ENCODE peak calls at places on chromosomes 3 and 15, in seven cellular contexts. I is neural progenitor cell, A is choroid plexus epithelial cell, E is heart right ventricle, V is fibroblast of lung, X is pancreas, K is HCT116. S is an unnamed sample.

GRCh38 chr3:47152578-47152977 is 11.3 kb downstream of the SETD2 start:
- DNase-seq in I (no peak), A (peak), E (no peak), V (peak), X (no peak), K (no peak), S (no peak)

GRCh38 chr3:31770822-31771326 is 210.2 kb downstream of the OSBPL10 start:
- DNase-seq in I (no peak), A (peak), E (no peak), V (no peak), X (no peak), K (no peak), S (peak)

GRCh38 chr3:197495499-197495898 is 60.3 kb downstream of the BDH1 start:
- DNase-seq in I (no peak), A (no peak), E (no peak), V (no peak), X (no peak), K (no peak), S (peak)

GRCh38 chr3:68941055-68941454 is 8.7 kb upstream of the TAFA4 start:
- DNase-seq in I (no peak), A (no peak), E (no peak), V (no peak), X (no peak), K (no peak), S (no peak)

GRCh38 chr15:22949074-22949547 is 31.1 kb downstream of the CYFIP1 start:
- DNase-seq in I (peak), A (peak), E (peak), V (peak), X (no peak), K (no peak), S (peak)

GRCh38 chr3:113897373-113897777 is 50.4 kb upstream of the ZDHHC23 start:
- DNase-seq in I (no peak), A (no peak), E (no peak), V (no peak), X (no peak), K (peak), S (no peak)

GRCh38 chr3:13040381-13041074 is 32.7 kb downstream of the IQSEC1 start:
- DNase-seq in I (peak), A (no peak), E (no peak), V (no peak), X (peak), K (no peak), S (no peak)

GRCh38 chr15:101320501-101321052 is 25.5 kb upstream of the SNRPA1 start:
- DNase-seq in I (peak), A (peak), E (no peak), V (peak), X (no peak), K (no peak), S (peak)

GRCh38 chr3:128151758-128152274 is 1.5 kb upstream of the EEFSEC start:
- DNase-seq in I (no peak), A (no peak), E (no peak), V (no peak), X (no peak), K (no peak), S (no peak)

GRCh38 chr15:88645171-88646087 is 6.6 kb downstream of the ISG20 start:
- DNase-seq in I (no peak), A (no peak), E (no peak), V (no peak), X (no peak), K (no peak), S (no peak)

GRCh38 chr15:57528940-57529565 is 62.7 kb upstream of the MYZAP start:
- DNase-seq in I (no peak), A (no peak), E (no peak), V (no peak), X (no peak), K (no peak), S (no peak)

GRCh38 chr15:81085213-81085612 is 48.9 kb upstream of the CFAP161 start:
- DNase-seq in I (no peak), A (no peak), E (no peak), V (no peak), X (no peak), K (no peak), S (no peak)

GRCh38 chr3:171306631-171307030 is 153.6 kb downstream of the TNIK start:
- DNase-seq in I (no peak), A (peak), E (peak), V (peak), X (no peak), K (no peak), S (peak)

GRCh38 chr15:89114974-89115373 is 26.7 kb downstream of the ABHD2 start:
- DNase-seq in I (peak), A (peak), E (peak), V (peak), X (no peak), K (no peak), S (peak)

GRCh38 chr3:17478673-17479072 is 263.8 kb downstream of the TBC1D5 start:
- DNase-seq in I (no peak), A (peak), E (no peak), V (peak), X (no peak), K (peak), S (peak)

GRCh38 chr3:135136361-135137100 is 341.5 kb downstream of the EPHB1 start:
- DNase-seq in I (no peak), A (no peak), E (no peak), V (no peak), X (no peak), K (no peak), S (no peak)

GRCh38 chr3:149247929-149248691 is 26.5 kb upstream of the CP start:
- DNase-seq in I (no peak), A (peak), E (no peak), V (peak), X (no peak), K (no peak), S (no peak)

GRCh38 chr3:167657684-167658225 is 4.0 kb upstream of the WDR49 start:
- DNase-seq in I (peak), A (no peak), E (no peak), V (no peak), X (no peak), K (no peak), S (no peak)

GRCh38 chr3:128367726-128368125 is 99.0 kb downstream of the DNAJB8 start:
- DNase-seq in I (peak), A (peak), E (no peak), V (peak), X (no peak), K (no peak), S (no peak)

GRCh38 chr3:189001559-189001958 is 170.2 kb upstream of the TPRG1 start:
- DNase-seq in I (no peak), A (peak), E (no peak), V (peak), X (no peak), K (peak), S (peak)

GRCh38 chr15:66775127-66776105 is 73.4 kb downstream of the SMAD6 start:
- DNase-seq in I (no peak), A (peak), E (peak), V (peak), X (no peak), K (no peak), S (no peak)

GRCh38 chr15:61130945-61131597 is 98.0 kb downstream of the RORA start:
- DNase-seq in I (no peak), A (no peak), E (no peak), V (no peak), X (no peak), K (no peak), S (peak)

GRCh38 chr15:37099321-37100108 is 834 bp downstream of the MEIS2 start:
- DNase-seq in I (peak), A (peak), E (no peak), V (peak), X (no peak), K (peak), S (peak)

GRCh38 chr15:29785068-29785467 is 37.2 kb downstream of the TJP1 start:
- DNase-seq in I (no peak), A (peak), E (no peak), V (no peak), X (no peak), K (no peak), S (no peak)

GRCh38 chr15:32818758-32819405 is 101.1 kb downstream of the GREM1 start:
- DNase-seq in I (peak), A (peak), E (no peak), V (peak), X (no peak), K (no peak), S (peak)

GRCh38 chr3:178320481-178321352 is 215.5 kb upstream of the KCNMB2 start:
- DNase-seq in I (no peak), A (peak), E (peak), V (peak), X (peak), K (no peak), S (peak)

GRCh38 chr15:35545316-35545824 is 595 bp downstream of the DPH6 start:
- DNase-seq in I (no peak), A (peak), E (peak), V (peak), X (peak), K (peak), S (peak)

GRCh38 chr3:113832477-113833164 is 6.0 kb upstream of the GRAMD1C start:
- DNase-seq in I (peak), A (no peak), E (no peak), V (peak), X (no peak), K (no peak), S (no peak)

GRCh38 chr3:135078283-135078682 is 283.2 kb downstream of the EPHB1 start:
- DNase-seq in I (no peak), A (no peak), E (no peak), V (no peak), X (no peak), K (no peak), S (no peak)

GRCh38 chr3:19467761-19468160 is 319.5 kb downstream of the KCNH8 start:
- DNase-seq in I (no peak), A (no peak), E (no peak), V (no peak), X (no peak), K (no peak), S (no peak)

GRCh38 chr3:126124896-126125295 is 41.0 kb upstream of the SLC41A3 start:
- DNase-seq in I (no peak), A (no peak), E (peak), V (no peak), X (peak), K (no peak), S (no peak)

GRCh38 chr15:47715856-47716445 is 1.4 kb upstream of the SEMA6D start:
- DNase-seq in I (peak), A (peak), E (peak), V (no peak), X (no peak), K (no peak), S (peak)

GRCh38 chr15:47718474-47719440 is 1.5 kb downstream of the SEMA6D start:
- DNase-seq in I (peak), A (peak), E (peak), V (peak), X (no peak), K (no peak), S (no peak)

GRCh38 chr15:47715402-47715801 is 1.9 kb upstream of the SEMA6D start:
- DNase-seq in I (no peak), A (no peak), E (no peak), V (no peak), X (no peak), K (no peak), S (no peak)

GRCh38 chr15:47719730-47720129 is 2.4 kb downstream of the SEMA6D start:
- DNase-seq in I (no peak), A (no peak), E (no peak), V (no peak), X (no peak), K (no peak), S (no peak)

DNA sequence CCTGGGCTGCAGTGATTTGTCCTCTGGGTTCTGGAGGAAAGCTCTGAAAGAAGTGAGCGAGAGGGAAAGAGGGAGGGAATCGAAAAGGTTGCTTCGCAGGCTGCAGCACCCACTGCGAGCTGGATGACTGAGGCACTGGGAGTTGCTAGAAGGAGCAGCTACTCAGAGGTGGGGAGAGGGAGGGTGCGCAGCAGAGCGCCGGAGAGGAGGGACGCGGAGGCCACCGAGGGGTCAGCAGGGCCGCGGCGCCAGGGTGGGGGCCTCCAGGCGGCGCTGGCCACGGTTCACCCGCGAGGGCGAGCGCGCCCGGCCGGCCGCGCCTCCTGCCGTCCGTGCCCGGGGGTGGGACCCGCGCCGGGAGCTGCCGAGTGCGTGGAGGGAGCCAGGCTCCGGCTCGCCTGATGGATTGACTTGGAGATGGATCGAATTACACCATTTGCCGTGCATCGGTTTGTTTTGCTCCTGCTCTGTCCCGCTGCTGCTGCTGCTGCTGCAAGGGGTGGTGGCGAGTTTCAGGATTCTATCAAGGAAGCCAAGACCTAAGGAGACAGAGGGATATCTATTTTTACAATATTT is at the start of gene SEMA6D:
- DNase-seq in I (peak), A (peak), E (peak), V (peak), X (peak), K (no peak), S (peak)
- TF ChIP-seq CTCF in I (peak), A (peak), E (peak), V (peak), X (no peak), K (no peak), S (no peak)

GRCh38 chr3:194269610-194270145 is 81.5 kb downstream of the CPN2 start:
- DNase-seq in I (peak), A (peak), E (peak), V (peak), X (peak), K (peak), S (peak)
- H3K4me3 ChIP-seq in I (no peak), A (no peak), E (no peak), V (no peak), X (no peak), K (peak), S (no peak)

GRCh38 chr3:141114816-141115458 is 63.8 kb downstream of the SPSB4 start:
- DNase-seq in I (peak), A (no peak), E (no peak), V (no peak), X (no peak), K (peak), S (no peak)
- TF ChIP-seq CTCF in I (peak), A (peak), E (peak), V (peak), X (no peak), K (peak), S (peak)

DNA sequence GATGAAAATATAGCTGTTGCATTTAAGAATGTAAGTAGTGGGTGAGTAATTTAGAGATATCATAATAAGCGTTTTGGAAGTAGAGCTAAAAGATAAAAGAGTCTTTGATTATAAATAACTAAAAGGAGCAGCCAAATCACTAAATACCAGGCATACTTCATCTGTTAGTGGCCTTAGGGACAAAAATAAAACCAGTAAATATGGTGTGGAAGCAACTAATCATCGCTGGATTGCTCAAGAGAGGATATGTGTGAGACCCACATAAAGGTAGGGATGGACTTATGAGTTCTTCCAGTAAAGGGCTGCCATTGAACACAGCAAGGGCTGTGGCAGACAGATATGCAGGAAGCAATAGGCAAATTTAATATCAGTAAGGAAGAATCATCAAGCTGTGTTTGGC is 356.2 kb downstream of the CNTN4 start:
- DNase-seq in I (no peak), A (no peak), E (no peak), V (no peak), X (no peak), K (no peak), S (no peak)
- H3K4me3 ChIP-seq in I (no peak), A (no peak), E (no peak), V (no peak), X (no peak), K (no peak), S (no peak)